ENCODE peak calls at places on chromosomes 1 and 21, in six cellular contexts. I, T, B, Z, L and S are unnamed samples.
A peak's percentile ranks its signal among the peaks of the same experiment; 100 is the strongest.

GRCh38 chr1:10841059-10841458 is 44.6 kb upstream of the CASZ1 start:
- DNase-seq in Z (no peak), I (no peak), L (no peak), T (no peak), B (no peak), S (no peak)

GRCh38 chr1:159005161-159005560 is 4.5 kb upstream of the IFI16 start:
- DNase-seq in Z (no peak), B (no peak), I (no peak), T (no peak), L (no peak), S (no peak)

GRCh38 chr1:76023669-76024407 is 50.7 kb upstream of the ST6GALNAC3 start:
- DNase-seq in L (no peak), I (no peak), B (no peak), T (no peak), Z (no peak), S (no peak)

GRCh38 chr21:23217597-23217996 is 2219.4 kb downstream of the NCAM2 start:
- DNase-seq in T (no peak), B (no peak), L (no peak), I (no peak), Z (no peak), S (no peak)

GRCh38 chr1:50419192-50419906 is 3.9 kb downstream of the DMRTA2 start:
- DNase-seq in T (no peak), I (no peak), B (no peak), Z (no peak), L (no peak), S (no peak)

GRCh38 chr1:226709942-226710341 is 29.1 kb downstream of the ITPKB start:
- DNase-seq in L (no peak), T (no peak), B (no peak), Z (no peak), I (no peak), S (no peak)

GRCh38 chr1:53325326-53326087 is 2.4 kb downstream of the LRP8 start:
- DNase-seq in T (no peak), L (no peak), Z (peak; percentile 49), I (peak; percentile 65), B (peak; percentile 9), S (no peak)

GRCh38 chr1:33220701-33221384 is 35.4 kb upstream of the ZNF362 start:
- DNase-seq in I (no peak), Z (peak; percentile 47), T (peak; percentile 20), B (no peak), L (no peak), S (no peak)

GRCh38 chr1:247548847-247549246 is at the start of gene GCSAML:
- DNase-seq in I (no peak), Z (no peak), L (no peak), T (no peak), B (no peak), S (no peak)

GRCh38 chr1:204478921-204479320 is 15.7 kb downstream of the PIK3C2B start:
- DNase-seq in L (no peak), B (no peak), T (no peak), Z (no peak), I (no peak), S (no peak)

GRCh38 chr1:90713741-90714509 is 3.2 kb downstream of the BARHL2 start:
- DNase-seq in T (no peak), Z (no peak), B (no peak), L (no peak), I (no peak), S (no peak)

GRCh38 chr1:10867914-10868598 is 71.6 kb upstream of the CASZ1 start:
- DNase-seq in B (no peak), T (no peak), L (no peak), Z (no peak), I (peak; percentile 41), S (no peak)

GRCh38 chr1:219568728-219569127 is 44.2 kb downstream of the ZC3H11B start:
- DNase-seq in I (no peak), L (no peak), Z (no peak), T (no peak), B (no peak), S (no peak)

GRCh38 chr1:46203738-46204405 is 738 bp downstream of the LURAP1 start:
- DNase-seq in Z (no peak), B (no peak), I (peak; percentile 39), L (no peak), T (no peak), S (no peak)

GRCh38 chr1:153617677-153618076 is 1.6 kb upstream of the S100A14 start:
- DNase-seq in Z (no peak), L (peak; percentile 57), T (peak; percentile 55), B (peak; percentile 75), I (peak; percentile 95), S (peak; percentile 60)

GRCh38 chr21:33071878-33072306 is 2.0 kb downstream of the OLIG1 start:
- DNase-seq in B (peak; percentile 66), T (no peak), L (no peak), I (no peak), Z (no peak), S (no peak)

GRCh38 chr1:30727796-30728195 is 4.4 kb upstream of the MATN1 start:
- DNase-seq in I (no peak), L (no peak), B (no peak), T (no peak), Z (no peak), S (no peak)

GRCh38 chr1:68542586-68542985 is 45.7 kb upstream of the DEPDC1 start:
- DNase-seq in Z (no peak), B (no peak), T (no peak), L (no peak), I (no peak), S (no peak)

GRCh38 chr1:224874775-224875174 is 54.7 kb upstream of the DNAH14 start:
- DNase-seq in L (no peak), T (no peak), B (no peak), Z (no peak), I (no peak), S (no peak)

DNA sequence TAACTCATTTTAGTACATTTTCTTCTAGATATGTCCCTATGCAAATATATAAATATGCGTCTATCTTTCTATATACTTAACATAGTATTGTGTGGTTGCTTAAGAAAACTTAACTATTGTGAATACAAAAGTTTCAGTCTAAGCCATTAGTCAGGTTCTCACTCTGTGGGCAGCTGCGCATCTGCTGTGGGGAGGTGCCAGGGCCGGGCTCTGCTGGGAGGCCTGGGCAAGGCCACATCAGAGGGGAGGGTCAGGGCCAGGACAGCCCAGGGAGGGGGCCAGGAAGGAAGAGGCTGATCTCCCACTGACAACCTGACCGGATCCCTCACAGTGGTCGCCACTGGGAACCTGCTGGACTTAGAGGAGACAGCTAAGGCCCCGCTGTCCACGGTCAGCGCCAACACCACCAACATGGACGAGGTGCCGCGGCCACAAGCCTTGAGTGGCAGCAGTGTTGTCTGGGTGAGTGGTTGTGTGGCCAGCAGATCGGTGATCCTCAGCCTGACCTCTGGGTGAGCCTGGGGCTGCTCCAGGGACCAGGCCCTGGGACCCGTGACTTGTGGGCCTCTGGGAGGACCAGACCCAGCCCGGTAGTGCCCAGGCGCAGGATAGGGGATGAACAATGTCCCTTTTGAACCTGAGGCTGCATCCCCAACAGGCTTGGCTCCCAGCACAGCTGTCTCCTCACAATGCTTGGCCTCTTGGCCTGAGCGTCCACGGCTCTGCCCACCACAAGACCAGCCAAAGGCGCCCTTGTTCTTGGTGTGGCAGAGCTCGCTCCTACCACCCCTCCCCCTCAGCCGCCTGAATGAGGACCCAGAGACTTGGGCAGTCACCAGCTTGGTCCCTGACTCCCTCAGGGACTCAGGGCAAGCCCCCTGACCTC is 20.2 kb downstream of the LDLRAP1 start:
- DNase-seq in L (no peak), B (peak; percentile 66), T (no peak), Z (no peak), I (peak; percentile 41), S (no peak)
- H3K27ac ChIP-seq in L (no peak overlapping the region), B (peak overlapping the region; percentile 90), T (peak overlapping the region; percentile 82), Z (peak overlapping the region; percentile 7), I (peak overlapping the region; percentile 59), S (peak overlapping the region; percentile 70)

GRCh38 chr1:61337981-61338848 is 255.9 kb downstream of the NFIA start:
- DNase-seq in B (no peak), I (peak; percentile 84), L (no peak), T (peak; percentile 38), Z (peak; percentile 66), S (no peak)
- H3K4me3 ChIP-seq in B (no peak overlapping the region), I (peak overlapping the region; percentile 53), L (no peak overlapping the region), T (peak overlapping the region; percentile 16), Z (peak overlapping the region; percentile 24), S (no peak overlapping the region)

DNA sequence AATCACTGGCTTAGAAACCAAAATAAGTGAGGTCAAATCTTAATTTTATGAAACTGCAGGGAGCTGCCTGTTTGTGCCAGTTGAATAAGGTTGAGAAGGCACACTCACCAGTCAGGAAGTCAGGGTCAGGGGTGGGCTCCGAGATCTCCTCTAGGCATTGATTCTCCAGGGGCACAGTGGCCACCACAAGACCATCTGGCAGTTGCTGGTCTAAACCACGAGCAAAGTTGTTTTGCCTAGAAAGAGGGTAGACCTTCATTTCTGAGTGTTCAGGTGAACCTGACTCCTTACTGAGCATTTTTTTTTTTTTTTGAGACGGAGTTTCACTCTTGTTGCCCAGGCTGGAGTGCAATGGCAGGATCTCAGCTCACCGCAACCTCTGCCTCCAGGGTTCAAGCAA is 220.7 kb downstream of the ASTN1 start:
- DNase-seq in L (no peak), B (peak; percentile 87), Z (no peak), T (no peak), I (no peak), S (no peak)
- H3K4me1 ChIP-seq in L (no peaks in the 10 kb centered on the region), B (peaks cover 17% of the 10 kb centered on the region), Z (no peaks in the 10 kb centered on the region), T (no peaks in the 10 kb centered on the region), I (no peaks in the 10 kb centered on the region), S (no peaks in the 10 kb centered on the region)

GRCh38 chr1:36174716-36175115 is 18.8 kb downstream of the MAP7D1 start:
- DNase-seq in L (no peak), Z (no peak), T (no peak), I (no peak), B (no peak), S (no peak)

GRCh38 chr1:36176151-36176949 is 20.4 kb downstream of the MAP7D1 start:
- DNase-seq in L (no peak), B (no peak), T (no peak), I (no peak), Z (no peak), S (no peak)

GRCh38 chr1:36177589-36178463 is 21.9 kb downstream of the MAP7D1 start:
- DNase-seq in I (no peak), T (no peak), B (no peak), Z (no peak), L (no peak), S (no peak)

GRCh38 chr1:36172983-36173382 is 17.0 kb downstream of the MAP7D1 start:
- DNase-seq in B (no peak), L (no peak), Z (no peak), I (no peak), T (no peak), S (no peak)

DNA sequence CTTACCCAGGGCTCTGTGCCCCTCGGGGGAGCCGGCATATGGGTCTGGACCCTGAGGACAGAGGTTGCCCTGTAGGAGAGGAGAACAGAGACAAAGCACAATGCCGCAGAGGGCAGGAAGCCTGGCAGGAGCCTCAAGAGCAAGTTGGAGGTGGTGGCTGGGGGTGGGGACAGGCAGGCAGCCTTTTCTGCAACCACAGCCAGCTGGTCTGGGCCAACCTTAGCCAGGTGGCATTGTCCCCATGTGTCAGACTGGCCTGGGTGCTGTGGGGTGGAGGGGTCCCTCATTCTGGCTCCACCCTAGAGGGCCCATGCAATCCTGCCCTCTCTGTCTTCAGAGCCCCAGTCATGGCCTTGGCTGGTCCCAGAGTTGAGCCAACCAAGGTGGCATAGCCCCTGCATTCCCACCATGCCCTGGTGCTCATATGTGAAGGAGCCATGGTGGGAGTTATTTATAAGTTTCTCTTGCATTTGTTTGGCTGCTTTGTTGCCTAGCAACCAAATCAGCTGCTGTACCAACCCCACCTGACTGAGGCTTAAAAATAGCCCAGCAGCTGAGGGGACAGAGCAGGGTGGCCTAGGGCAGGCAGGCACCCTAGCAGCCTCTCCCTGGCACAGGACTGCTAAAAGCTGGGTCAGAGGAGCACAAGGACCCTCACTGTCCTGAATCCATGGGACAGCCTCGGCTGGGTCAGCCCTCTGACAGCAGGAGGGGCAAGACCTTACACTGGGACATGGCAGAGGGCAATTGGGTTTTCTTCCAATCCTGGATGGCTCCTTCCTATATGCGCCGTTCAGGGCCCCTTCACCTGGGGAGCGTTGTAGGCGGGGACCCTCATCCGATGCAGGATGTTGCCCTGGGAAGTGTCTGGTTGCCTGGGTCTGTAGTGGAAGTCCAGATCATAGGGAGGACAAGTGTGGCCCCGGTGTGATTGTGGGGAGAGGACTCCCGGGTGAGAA is 19.5 kb downstream of the MAP7D1 start:
- DNase-seq in Z (no peak), T (no peak), L (no peak), B (peak; percentile 55), I (peak; percentile 89), S (no peak)
- H3K27ac ChIP-seq in Z (peak overlapping the region; percentile 54), T (no peak overlapping the region), L (no peak overlapping the region), B (peak overlapping the region; percentile 81), I (peak overlapping the region; percentile 94), S (peak overlapping the region; percentile 18)